ENCODE peak calls at places on chromosomes 7 and 10, in seven cellular contexts. S, X, Z, B, D, U and P are unnamed samples.
A peak's percentile ranks its signal among the peaks of the same experiment; 100 is the strongest.

GRCh38 chr7:151632750-151633515 is 113.2 kb upstream of the RHEB start:
- DNase-seq in Z (peak; percentile 59), X (peak; percentile 60), D (no peak), U (peak; percentile 74), B (no peak), S (peak; percentile 67), P (peak; percentile 56)

GRCh38 chr7:42192072-42192471 is 44.9 kb downstream of the GLI3 start:
- DNase-seq in Z (no peak), X (no peak), D (peak; percentile 57), B (no peak), S (no peak), U (no peak), P (peak; percentile 55)

GRCh38 chr7:29309041-29309860 is 114.7 kb downstream of the CHN2 start:
- DNase-seq in B (no peak), U (no peak), D (no peak), S (no peak), Z (no peak), X (no peak), P (no peak)

GRCh38 chr10:99658622-99659030 is 683 bp upstream of the ENTPD7 start:
- DNase-seq in D (peak; percentile 31), X (peak; percentile 78), B (no peak), U (peak; percentile 24), S (peak; percentile 86), Z (peak; percentile 32), P (peak; percentile 32)

GRCh38 chr10:80579849-80580645 is 42.3 kb downstream of the SH2D4B start:
- DNase-seq in D (no peak), B (no peak), U (no peak), S (no peak), Z (no peak), X (no peak), P (no peak)

GRCh38 chr10:44382981-44383748 is 1.7 kb downstream of the CXCL12 start:
- DNase-seq in X (no peak), B (no peak), U (peak; percentile 45), Z (no peak), D (no peak), S (no peak), P (no peak)

GRCh38 chr10:77890097-77890496 is 36.5 kb downstream of the DLG5 start:
- DNase-seq in D (no peak), U (no peak), X (no peak), B (no peak), S (no peak), Z (no peak), P (no peak)

GRCh38 chr7:95482398-95482797 is 3.3 kb upstream of the ASB4 start:
- DNase-seq in S (no peak), D (no peak), X (no peak), B (no peak), Z (no peak), U (no peak), P (no peak)

GRCh38 chr10:5651086-5651764 is 15.2 kb downstream of the ASB13 start:
- DNase-seq in X (no peak), B (no peak), Z (no peak), U (no peak), S (peak; percentile 75), D (no peak), P (no peak)

GRCh38 chr10:31034041-31034918 is 2.6 kb upstream of the ZNF438 start:
- DNase-seq in Z (no peak), X (no peak), S (no peak), D (peak; percentile 67), U (no peak), B (peak; percentile 92), P (peak; percentile 98)

GRCh38 chr7:106486331-106486730 is 174.6 kb downstream of the CCDC71L start:
- DNase-seq in B (no peak), X (no peak), U (no peak), D (peak; percentile 53), S (no peak), Z (no peak), P (peak; percentile 90)